ENCODE peak calls at places on chromosomes 4 and X, in ten cellular contexts. Y is ACHN; Q is NCI-H1694; B is stimulated activated CD4-positive, alpha-beta T cell treated with anti-CD3 and anti-CD28 coated beads, Interleukin-2, amount 100 ng/mL, for 24 hours; F is iPS DF 19.7; C is NCI-H2029; J is AG08395; E is stromal cell of bone marrow; I is right lobe of liver; H is stomach. V is an unnamed sample.

GRCh38 chrX:85084770-85085393 is 81.2 kb downstream of the APOOL start:
- DNase-seq in Y (peak; percentile 14), Q (no peak), B (no peak), F (no peak), C (no peak), J (peak; percentile 56), E (peak; percentile 13), I (no peak), H (no peak), V (no peak)

GRCh38 chrX:103356023-103356798 is at the start of gene TCEAL9:
- DNase-seq in Y (peak; percentile 62), Q (peak; percentile 79), B (no peak), F (no peak), C (peak; percentile 53), J (peak; percentile 57), E (peak; percentile 74), I (peak; percentile 49), H (peak; percentile 50), V (peak; percentile 54)

GRCh38 chr4:65007841-65008439 is 598.7 kb upstream of the TECRL start:
- DNase-seq in Y (peak; percentile 48), Q (peak; percentile 57), B (no peak), F (no peak), C (peak; percentile 26), J (peak; percentile 5), E (peak; percentile 10), I (no peak), H (no peak), V (no peak)

GRCh38 chrX:51917600-51917999 is 24.2 kb downstream of the MAGED1 start:
- DNase-seq in Y (no peak), Q (no peak), B (no peak), F (no peak), C (no peak), J (no peak), E (no peak), I (no peak), H (no peak), V (no peak)

GRCh38 chrX:39337461-39337860 is 536.2 kb downstream of the MID1IP1 start:
- DNase-seq in Y (no peak), Q (peak; percentile 41), B (no peak), F (no peak), C (peak; percentile 68), J (no peak), E (no peak), I (no peak), H (no peak), V (no peak)

GRCh38 chr4:37893164-37893563 is 2.3 kb downstream of the TBC1D1 start:
- DNase-seq in Y (no peak), Q (no peak), B (no peak), F (no peak), C (no peak), J (no peak), E (no peak), I (no peak), H (no peak), V (no peak)

GRCh38 chr4:104491396-104491821 is 3.3 kb downstream of the CXXC4 start:
- DNase-seq in Y (no peak), Q (no peak), B (peak; percentile 18), F (no peak), C (peak; percentile 52), J (peak; percentile 13), E (no peak), I (peak; percentile 57), H (peak; percentile 34), V (no peak)

GRCh38 chrX:28668303-28668702 is 81.1 kb downstream of the IL1RAPL1 start:
- DNase-seq in Y (no peak), Q (no peak), B (no peak), F (no peak), C (no peak), J (no peak), E (no peak), I (no peak), H (no peak), V (no peak)

GRCh38 chr4:184473515-184474260 is 662 bp downstream of the IRF2 start:
- DNase-seq in Y (peak; percentile 29), Q (no peak), B (peak; percentile 56), F (no peak), C (peak; percentile 13), J (peak; percentile 31), E (no peak), I (peak; percentile 58), H (peak; percentile 44), V (no peak)

GRCh38 chr4:110442788-110443187 is 33.2 kb upstream of the ENPEP start:
- DNase-seq in Y (no peak), Q (no peak), B (no peak), F (no peak), C (no peak), J (no peak), E (no peak), I (no peak), H (no peak), V (no peak)

GRCh38 chrX:34562006-34562405 is 95.1 kb downstream of the TMEM47 start:
- DNase-seq in Y (no peak), Q (no peak), B (no peak), F (no peak), C (no peak), J (no peak), E (no peak), I (no peak), H (no peak), V (no peak)

GRCh38 chr4:15577508-15577907 is 77.6 kb downstream of the FBXL5 start:
- DNase-seq in Y (no peak), Q (no peak), B (no peak), F (no peak), C (no peak), J (peak; percentile 37), E (peak; percentile 8), I (no peak), H (no peak), V (no peak)

GRCh38 chr4:2009651-2010233 is 968 bp upstream of the NELFA start:
- DNase-seq in Y (peak; percentile 83), Q (peak; percentile 18), B (peak; percentile 50), F (peak; percentile 28), C (peak; percentile 58), J (peak; percentile 75), E (no peak), I (peak; percentile 84), H (peak; percentile 76), V (peak; percentile 69)

GRCh38 chr4:1856920-1857699 is 1.2 kb upstream of the LETM1 start:
- DNase-seq in Y (peak; percentile 30), Q (no peak), B (no peak), F (no peak), C (no peak), J (peak; percentile 44), E (no peak), I (no peak), H (no peak), V (no peak)

GRCh38 chr4:40210776-40211175 is 13.9 kb downstream of the RHOH start:
- DNase-seq in Y (no peak), Q (no peak), B (no peak), F (no peak), C (no peak), J (no peak), E (no peak), I (no peak), H (no peak), V (no peak)

GRCh38 chr4:54390670-54391069 is 161.6 kb downstream of the PDGFRA start:
- DNase-seq in Y (no peak), Q (no peak), B (no peak), F (no peak), C (no peak), J (no peak), E (no peak), I (no peak), H (no peak), V (no peak)

GRCh38 chr4:151359576-151359975 is 34.2 kb upstream of the SH3D19 start:
- DNase-seq in Y (no peak), Q (no peak), B (no peak), F (no peak), C (peak; percentile 5), J (no peak), E (no peak), I (no peak), H (no peak), V (no peak)

GRCh38 chr4:37604464-37604863 is 81.7 kb downstream of the RELL1 start:
- DNase-seq in Y (no peak), Q (no peak), B (no peak), F (no peak), C (no peak), J (peak; percentile 62), E (no peak), I (no peak), H (no peak), V (no peak)

GRCh38 chrX:40471965-40472648 is 108.7 kb upstream of the ATP6AP2 start:
- DNase-seq in Y (peak; percentile 46), Q (peak; percentile 85), B (peak; percentile 20), F (no peak), C (peak; percentile 13), J (peak; percentile 62), E (no peak), I (no peak), H (peak; percentile 38), V (no peak)

GRCh38 chr4:45317276-45317675 is 590.9 kb upstream of the GNPDA2 start:
- DNase-seq in Y (no peak), Q (no peak), B (no peak), F (no peak), C (no peak), J (no peak), E (no peak), I (no peak), H (no peak), V (no peak)

GRCh38 chr4:5504486-5504885 is 203.9 kb downstream of the EVC2 start:
- DNase-seq in Y (no peak), Q (no peak), B (no peak), F (no peak), C (no peak), J (no peak), E (no peak), I (no peak), H (no peak), V (no peak)

GRCh38 chrX:112826020-112826419 is 14.6 kb downstream of the AMOT start:
- DNase-seq in Y (peak; percentile 13), Q (no peak), B (no peak), F (no peak), C (no peak), J (peak; percentile 29), E (no peak), I (no peak), H (no peak), V (no peak)

GRCh38 chr4:11805837-11806236 is 377.1 kb upstream of the HS3ST1 start:
- DNase-seq in Y (peak; percentile 46), Q (no peak), B (no peak), F (no peak), C (no peak), J (no peak), E (peak; percentile 30), I (no peak), H (no peak), V (no peak)

GRCh38 chrX:122625821-122626220 is 558.3 kb upstream of the GRIA3 start:
- DNase-seq in Y (no peak), Q (no peak), B (no peak), F (no peak), C (no peak), J (peak; percentile 60), E (peak; percentile 11), I (no peak), H (no peak), V (no peak)

GRCh38 chr4:84171871-84172270 is 327.2 kb downstream of the NKX6-1 start:
- DNase-seq in Y (no peak), Q (no peak), B (no peak), F (no peak), C (no peak), J (no peak), E (no peak), I (no peak), H (no peak), V (no peak)

V was measured in tibial artery.